ENCODE peak calls at places on chromosomes 6 and 20, in ten cellular contexts. W is CD8-positive, alpha-beta T cell; L is CD4-positive, alpha-beta T cell; H is breast epithelium; N is uterus; P is WERI-Rb-1; J is fibroblast of lung; Q is HCT116; C is H9; Y is spleen. Z is an unnamed sample.
A peak's percentile ranks its signal among the peaks of the same experiment; 100 is the strongest.

GRCh38 chr20:46808565-46808964 is 86.1 kb upstream of the EYA2 start:
- DNase-seq in W (no peak), P (no peak), C (no peak), H (no peak), J (no peak), N (no peak), Q (no peak), L (no peak), Y (no peak), Z (no peak)

GRCh38 chr20:36399147-36399968 is 93.2 kb downstream of the DLGAP4 start:
- DNase-seq in H (no peak), N (no peak), J (peak; percentile 11), L (peak; percentile 11), P (peak; percentile 86), Y (no peak), W (no peak), Q (peak; percentile 91), C (peak; percentile 95), Z (peak; percentile 98)

GRCh38 chr20:44070139-44070900 is 116.7 kb downstream of the JPH2 start:
- DNase-seq in P (no peak), N (no peak), W (peak; percentile 75), C (no peak), H (peak; percentile 8), J (no peak), Q (no peak), L (peak; percentile 68), Y (no peak), Z (peak; percentile 42)

GRCh38 chr6:43211960-43212359 is 17.3 kb downstream of the DNPH1 start:
- DNase-seq in Q (no peak), P (no peak), W (no peak), C (no peak), Y (no peak), H (no peak), N (no peak), L (no peak), J (no peak), Z (no peak)

GRCh38 chr6:89313006-89313405 is 2.1 kb downstream of the GABRR2 start:
- DNase-seq in C (no peak), W (no peak), P (no peak), Q (no peak), L (no peak), N (no peak), Y (no peak), H (no peak), J (peak; percentile 91), Z (no peak)

GRCh38 chr6:139996253-139996834 is 621.9 kb upstream of the CITED2 start:
- DNase-seq in J (peak; percentile 38), Q (no peak), Y (no peak), P (peak; percentile 36), N (no peak), L (no peak), H (no peak), C (peak; percentile 38), W (no peak), Z (peak; percentile 67)

GRCh38 chr6:36443951-36444428 is 1.2 kb downstream of the KCTD20 start:
- DNase-seq in H (no peak), J (peak; percentile 15), W (no peak), Y (no peak), C (peak; percentile 49), Q (peak; percentile 32), L (no peak), P (peak; percentile 60), N (no peak), Z (peak; percentile 75)

GRCh38 chr20:4171538-4172116 is 156.3 kb upstream of the RNF24 start:
- DNase-seq in N (no peak), Y (no peak), C (no peak), W (no peak), H (no peak), J (no peak), L (no peak), P (peak; percentile 29), Q (no peak), Z (peak; percentile 77)

GRCh38 chr20:36745234-36745926 is 510 bp downstream of the NDRG3 start:
- DNase-seq in L (no peak), J (no peak), Y (no peak), Q (no peak), H (no peak), N (peak; percentile 27), W (no peak), P (peak; percentile 48), C (no peak), Z (no peak)

GRCh38 chr20:15708984-15709598 is 864.2 kb downstream of the KIF16B start:
- DNase-seq in P (peak; percentile 71), J (peak; percentile 9), Q (no peak), H (no peak), N (no peak), L (peak; percentile 3), C (peak; percentile 82), W (no peak), Y (peak; percentile 86), Z (peak; percentile 94)

GRCh38 chr6:144232434-144233223 is 52.5 kb upstream of the UTRN start:
- DNase-seq in C (no peak), W (no peak), Q (no peak), H (no peak), N (no peak), Y (no peak), P (no peak), J (no peak), L (no peak), Z (no peak)

GRCh38 chr6:46513533-46513932 is 22.3 kb upstream of the RCAN2 start:
- DNase-seq in J (no peak), Q (no peak), P (no peak), L (no peak), Y (no peak), H (no peak), C (no peak), N (no peak), W (no peak), Z (no peak)

GRCh38 chr20:61623451-61623850 is 371.4 kb downstream of the CDH4 start:
- DNase-seq in C (no peak), L (no peak), J (no peak), H (no peak), P (no peak), N (no peak), W (no peak), Q (no peak), Y (no peak), Z (no peak)

DNA sequence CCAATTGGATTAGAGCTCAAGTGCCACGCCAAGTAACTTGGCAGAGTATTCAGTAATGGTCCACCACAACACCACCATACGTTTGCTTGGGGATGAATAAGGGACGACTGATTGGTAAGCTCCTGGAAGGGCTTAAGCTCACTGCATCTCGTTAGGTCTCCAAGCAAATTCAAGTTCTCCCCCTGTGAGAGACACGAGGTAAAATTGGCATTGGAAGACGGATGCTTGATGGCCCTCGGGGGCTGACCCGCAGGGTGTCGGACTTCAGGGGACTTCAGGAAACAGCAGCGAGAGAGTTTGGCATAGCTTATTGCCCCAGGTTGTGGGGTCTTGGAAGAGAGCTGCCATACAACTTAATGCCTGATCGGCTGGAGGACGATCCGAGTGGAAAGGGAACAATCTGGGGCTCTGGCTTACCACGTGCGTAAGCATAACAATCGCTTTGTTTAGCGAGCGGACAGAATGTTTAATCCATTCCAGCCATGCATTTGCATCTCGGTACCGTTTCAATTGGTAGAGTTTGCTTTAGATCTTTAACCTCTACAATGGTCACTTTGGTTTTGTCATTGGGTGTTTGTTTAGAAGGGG is 4.8 kb upstream of the ZNFX1 start:
- DNase-seq in C (no peak), W (no peak), H (no peak), Y (no peak), Q (no peak), L (no peak), P (no peak), J (no peak), N (no peak), Z (peak; percentile 50)
- H3K9me3 ChIP-seq in C (no peaks in the 10 kb centered on the region), W (peaks cover 54% of the 10 kb centered on the region), H (peaks cover 49% of the 10 kb centered on the region), Y (peaks cover 79% of the 10 kb centered on the region), Q (no peaks in the 10 kb centered on the region), L (peaks cover 81% of the 10 kb centered on the region), P (peaks cover 12% of the 10 kb centered on the region), J (peaks cover 16% of the 10 kb centered on the region), N (no peaks in the 10 kb centered on the region), Z (peaks cover 56% of the 10 kb centered on the region)

DNA sequence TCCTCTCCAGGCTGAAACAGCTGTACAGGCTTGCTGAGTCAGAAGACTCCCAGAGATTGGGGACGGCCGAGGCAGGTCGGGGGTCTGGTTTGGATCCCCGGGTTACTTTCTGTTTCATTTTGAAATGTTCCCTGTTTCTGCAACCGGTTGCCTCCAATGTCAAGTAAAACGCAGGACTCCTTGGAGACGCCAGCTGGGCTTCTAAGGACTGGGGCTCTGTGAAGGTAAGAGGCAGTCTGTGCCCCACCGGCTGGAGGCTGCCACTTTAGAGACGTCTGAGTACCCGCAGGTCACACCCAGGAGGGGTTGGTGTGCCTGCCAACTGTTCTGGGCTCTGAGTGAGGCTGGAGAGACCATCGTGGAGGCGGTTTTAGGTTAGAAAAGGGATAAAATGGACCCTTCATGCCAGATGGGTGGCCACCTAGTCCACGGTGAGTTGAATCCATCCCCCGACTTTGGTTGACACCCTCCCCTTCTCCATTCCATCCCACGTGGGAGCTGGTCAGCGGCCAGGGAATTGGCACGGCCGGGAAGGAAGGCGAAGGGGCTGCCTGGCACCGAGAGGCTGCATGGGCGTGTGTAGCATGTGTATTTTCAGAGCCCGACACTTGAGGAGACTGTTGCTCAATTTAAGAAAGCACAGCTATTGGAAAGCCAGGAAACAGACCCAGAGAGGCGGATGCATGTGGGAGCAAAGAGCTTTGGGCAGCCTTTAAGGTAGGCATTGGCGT is 240.9 kb downstream of the PHACTR1 start:
- DNase-seq in P (no peak), N (peak; percentile 36), Q (no peak), W (peak; percentile 52), C (peak; percentile 52), Y (peak; percentile 79), L (peak; percentile 5), J (peak; percentile 48), H (no peak), Z (peak; percentile 81)
- H3K27ac ChIP-seq in P (no peak overlapping the region), N (peak overlapping the region; percentile 78), Q (no peak overlapping the region), W (no peak overlapping the region), C (no peak overlapping the region), Y (peak overlapping the region; percentile 73), L (no peak overlapping the region), J (no peak overlapping the region), H (peak overlapping the region; percentile 80), Z (no peak overlapping the region)

DNA sequence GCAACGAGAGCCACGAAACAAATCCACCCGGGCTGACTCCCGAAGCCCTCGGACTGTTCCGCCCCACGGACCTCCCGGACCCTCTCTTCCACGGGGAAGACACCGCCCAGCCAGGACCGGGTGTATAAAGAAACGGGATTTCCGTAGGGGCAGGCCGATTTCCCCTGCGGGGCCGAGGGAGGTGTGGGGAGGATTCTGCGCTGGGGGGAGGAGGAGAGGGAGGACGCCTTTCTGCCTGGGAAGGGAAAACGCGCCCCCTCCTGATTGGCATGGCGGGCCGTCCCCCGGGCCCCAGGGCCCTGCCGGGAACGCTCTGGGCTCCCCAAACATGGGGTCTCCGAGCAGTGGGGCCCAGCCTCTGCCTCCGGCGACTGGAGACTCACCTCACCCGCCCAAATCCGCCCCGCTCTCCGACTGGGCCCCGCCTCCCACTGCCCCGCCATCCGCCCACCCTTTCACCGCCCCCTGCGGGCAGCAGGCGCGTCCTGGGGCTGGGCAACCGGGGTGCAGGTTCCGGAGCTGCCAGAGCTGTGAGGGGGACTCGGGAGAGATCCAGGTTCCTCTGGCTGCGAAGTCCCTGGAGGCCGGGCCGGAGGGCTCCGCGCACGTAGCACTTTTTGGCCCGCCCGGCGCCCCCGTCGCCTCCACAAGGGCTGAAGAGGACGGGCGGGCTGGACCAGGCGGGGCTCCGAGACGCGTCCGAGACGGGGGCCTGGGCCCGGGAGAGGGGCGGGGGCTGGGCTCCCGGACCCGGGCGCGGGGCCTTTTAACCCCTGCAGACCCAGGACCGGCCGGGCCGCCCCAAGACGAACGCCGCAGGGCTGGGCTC is 586 bp upstream of the PPDPF start:
- DNase-seq in P (peak; percentile 82), Q (no peak), C (peak; percentile 80), H (peak; percentile 50), Y (peak; percentile 94), L (peak; percentile 64), W (peak; percentile 85), N (peak; percentile 61), J (peak; percentile 46), Z (peak; percentile 93)
- TF ChIP-seq CTCF in P (peak; percentile 26), Q (no peak), C (peak; percentile 41), H (no peak), Y (no peak), L (peak; percentile 36), W (peak; percentile 5), N (peak; percentile 28), J (peak; percentile 24), Z (peak; percentile 56)

GRCh38 chr6:167708501-167709094 is 118.1 kb upstream of the AFDN start:
- DNase-seq in J (no peak), Q (no peak), W (peak; percentile 36), H (no peak), L (no peak), P (no peak), Y (peak; percentile 53), C (no peak), N (no peak), Z (peak; percentile 35)
- H3K9me3 ChIP-seq in J (no peaks in the 10 kb centered on the region), Q (no peaks in the 10 kb centered on the region), W (no peaks in the 10 kb centered on the region), H (no peaks in the 10 kb centered on the region), L (no peaks in the 10 kb centered on the region), P (no peaks in the 10 kb centered on the region), Y (no peaks in the 10 kb centered on the region), C (no peaks in the 10 kb centered on the region), N (no peaks in the 10 kb centered on the region), Z (no peaks in the 10 kb centered on the region)

Z was measured in endodermal cell.